ENCODE peak calls at places on chromosome 13, in seven cellular contexts. P, W, Y, X, Z, I and H are unnamed samples.

GRCh38 chr13:93224545-93224944 is 2.1 kb upstream of the GPC6 start:
- DNase-seq in P (peak), W (no peak), Y (no peak), X (no peak), Z (no peak), I (no peak), H (peak)

GRCh38 chr13:35760678-35761308 is 284.3 kb upstream of the MAB21L1 start:
- DNase-seq in P (no peak), W (no peak), Y (no peak), X (no peak), Z (no peak), I (no peak), H (no peak)

GRCh38 chr13:71876648-71877279 is 9.8 kb upstream of the DACH1 start:
- DNase-seq in P (peak), W (no peak), Y (no peak), X (no peak), Z (no peak), I (no peak), H (no peak)

GRCh38 chr13:42852102-42852501 is 70.7 kb downstream of the FAM216B start:
- DNase-seq in P (no peak), W (no peak), Y (no peak), X (no peak), Z (no peak), I (no peak), H (no peak)

GRCh38 chr13:92991687-92992086 is 234.9 kb upstream of the GPC6 start:
- DNase-seq in P (no peak), W (no peak), Y (no peak), X (no peak), Z (no peak), I (no peak), H (no peak)

GRCh38 chr13:23901365-23901764 is 4.1 kb upstream of the C1QTNF9B start:
- DNase-seq in P (no peak), W (no peak), Y (no peak), X (no peak), Z (no peak), I (no peak), H (no peak)

GRCh38 chr13:98050041-98050466 is 92.8 kb upstream of the FARP1 start:
- DNase-seq in P (no peak), W (no peak), Y (no peak), X (no peak), Z (no peak), I (no peak), H (no peak)

GRCh38 chr13:50577806-50578205 is 265.7 kb downstream of the DLEU7 start:
- DNase-seq in P (no peak), W (no peak), Y (no peak), X (no peak), Z (no peak), I (no peak), H (no peak)

GRCh38 chr13:30376426-30377311 is 45.6 kb upstream of the UBE2L5 start:
- DNase-seq in P (no peak), W (no peak), Y (no peak), X (peak), Z (no peak), I (no peak), H (no peak)

GRCh38 chr13:99347335-99347878 is 40.2 kb upstream of the GPR183 start:
- DNase-seq in P (no peak), W (no peak), Y (no peak), X (no peak), Z (no peak), I (no peak), H (no peak)